ENCODE peak calls at places on chromosomes 12 and 14, in six cellular contexts. P is sciatic nerve, J is thyroid gland, N is lower leg skin, Q is IMR-90, T is Caki2. Z is an unnamed sample.

GRCh38 chr12:89319111-89319510 is 33.2 kb downstream of the DUSP6 start:
- DNase-seq in N (no peak), Q (no peak), T (no peak), P (no peak), J (no peak), Z (no peak)

GRCh38 chr14:94056579-94057308 is 24.3 kb downstream of the DDX24 start:
- DNase-seq in J (no peak), T (no peak), N (peak), Q (no peak), P (no peak), Z (no peak)

GRCh38 chr12:694734-695503 is 31.7 kb upstream of the NINJ2 start:
- DNase-seq in Q (no peak), N (no peak), P (no peak), J (no peak), T (no peak), Z (no peak)

GRCh38 chr14:102095231-102095870 is 8.5 kb upstream of the HSP90AA1 start:
- DNase-seq in P (no peak), Q (peak), N (no peak), J (no peak), T (no peak), Z (no peak)

GRCh38 chr14:58428011-58428807 is 690 bp downstream of the KIAA0586 start:
- DNase-seq in P (no peak), N (no peak), T (peak), J (no peak), Q (peak), Z (no peak)

GRCh38 chr14:100440758-100441203 is 117.6 kb downstream of the SLC25A47 start:
- DNase-seq in N (no peak), P (no peak), T (no peak), Q (peak), J (no peak), Z (no peak)

GRCh38 chr12:123363743-123364531 is 710 bp downstream of the SBNO1 start:
- DNase-seq in Q (no peak), P (peak), T (peak), J (peak), N (no peak), Z (peak)

GRCh38 chr12:43957732-43958131 is 121.9 kb downstream of the TMEM117 start:
- DNase-seq in Q (peak), J (no peak), T (peak), N (no peak), P (no peak), Z (no peak)

GRCh38 chr12:47808574-47809380 is 10.9 kb downstream of the HDAC7 start:
- DNase-seq in Q (peak), P (no peak), J (no peak), N (no peak), T (no peak), Z (peak)

GRCh38 chr12:15527201-15527782 is 205.0 kb downstream of the PTPRO start:
- DNase-seq in T (no peak), Q (peak), J (no peak), P (no peak), N (no peak), Z (no peak)

GRCh38 chr12:100675432-100675831 is 101.9 kb downstream of the GAS2L3 start:
- DNase-seq in J (no peak), Q (peak), N (no peak), P (no peak), T (peak), Z (no peak)

GRCh38 chr12:14654416-14654815 is 42.0 kb downstream of the GUCY2C start:
- DNase-seq in P (no peak), T (no peak), N (no peak), Q (no peak), J (no peak), Z (no peak)

GRCh38 chr12:32025906-32026305 is 66.7 kb downstream of the RESF1 start:
- DNase-seq in T (no peak), N (no peak), J (no peak), P (no peak), Q (no peak), Z (no peak)

GRCh38 chr12:57031228-57031670 is 14.9 kb upstream of the TAC3 start:
- DNase-seq in P (no peak), T (peak), Q (no peak), N (no peak), J (no peak), Z (no peak)

GRCh38 chr14:100590726-100591452 is 3.7 kb upstream of the BEGAIN start:
- DNase-seq in J (no peak), Q (no peak), N (no peak), T (no peak), P (peak), Z (no peak)

GRCh38 chr12:121812320-121812871 is 8.6 kb downstream of the SETD1B start:
- DNase-seq in T (peak), J (peak), N (no peak), Q (peak), P (peak), Z (no peak)

GRCh38 chr12:65778268-65779090 is 45.8 kb upstream of the HMGA2 start:
- DNase-seq in Q (peak), N (no peak), T (peak), P (no peak), J (no peak), Z (no peak)

GRCh38 chr14:33026850-33027420 is 88.3 kb downstream of the NPAS3 start:
- DNase-seq in T (no peak), J (no peak), N (no peak), Q (no peak), P (peak), Z (no peak)

GRCh38 chr12:62789856-62790255 is 145.1 kb downstream of the PPM1H start:
- DNase-seq in P (no peak), Q (no peak), J (no peak), N (no peak), T (no peak), Z (no peak)

GRCh38 chr12:131828671-131829350 is 618 bp downstream of the MMP17 start:
- DNase-seq in J (no peak), N (no peak), P (peak), T (peak), Q (no peak), Z (no peak)

GRCh38 chr12:47823422-47824086 is 3.9 kb upstream of the HDAC7 start:
- DNase-seq in J (no peak), P (no peak), Q (no peak), N (no peak), T (no peak), Z (no peak)

GRCh38 chr12:75705749-75706719 is 194.6 kb upstream of the KRR1 start:
- DNase-seq in Q (peak), T (peak), J (no peak), P (peak), N (no peak), Z (no peak)

GRCh38 chr12:46432325-46432724 is 59.8 kb upstream of the SLC38A2 start:
- DNase-seq in T (no peak), J (no peak), Q (no peak), N (no peak), P (no peak), Z (no peak)

GRCh38 chr12:68240079-68240478 is 13.3 kb downstream of the IL22 start:
- DNase-seq in Q (peak), J (no peak), P (no peak), N (no peak), T (peak), Z (no peak)